ENCODE peak calls at places on chromosomes 3 and 15, in six cellular contexts. One of them, this sample, is unnamed.
A peak's percentile ranks its signal among the peaks of the same experiment; 100 is the strongest.

GRCh38 chr15:78012643-78013077 is 64.9 kb downstream of the TBC1D2B start:
- DNase-seq in A549: no peak
- DNase-seq in fibroblast of lung: no peak
- DNase-seq in B cell: no peak
- DNase-seq in astrocyte: no peak
- DNase-seq in bronchial epithelial cell: peak; percentile 80
- DNase-seq in this sample: no peak

GRCh38 chr15:86743283-86743903 is 663.7 kb downstream of the AGBL1 start:
- DNase-seq in A549: peak; percentile 10
- DNase-seq in fibroblast of lung: peak; percentile 6
- DNase-seq in B cell: no peak
- DNase-seq in astrocyte: peak; percentile 9
- DNase-seq in bronchial epithelial cell: peak; percentile 60
- DNase-seq in this sample: no peak

GRCh38 chr3:172047567-172048115 is 8.3 kb downstream of the FNDC3B start:
- DNase-seq in A549: no peak
- DNase-seq in fibroblast of lung: no peak
- DNase-seq in B cell: no peak
- DNase-seq in astrocyte: no peak
- DNase-seq in bronchial epithelial cell: no peak
- DNase-seq in this sample: no peak

GRCh38 chr3:172213168-172213567 is 173.8 kb downstream of the FNDC3B start:
- DNase-seq in A549: no peak
- DNase-seq in fibroblast of lung: peak; percentile 89
- DNase-seq in B cell: no peak
- DNase-seq in astrocyte: peak; percentile 90
- DNase-seq in bronchial epithelial cell: peak; percentile 71
- DNase-seq in this sample: peak; percentile 28

GRCh38 chr3:108106449-108106848 is 15.6 kb upstream of the CD47 start:
- DNase-seq in A549: no peak
- DNase-seq in fibroblast of lung: no peak
- DNase-seq in B cell: no peak
- DNase-seq in astrocyte: no peak
- DNase-seq in bronchial epithelial cell: no peak
- DNase-seq in this sample: no peak

GRCh38 chr3:29291982-29292363 is 11.1 kb downstream of the RBMS3 start:
- DNase-seq in A549: no peak
- DNase-seq in fibroblast of lung: no peak
- DNase-seq in B cell: no peak
- DNase-seq in astrocyte: no peak
- DNase-seq in bronchial epithelial cell: peak; percentile 18
- DNase-seq in this sample: no peak

GRCh38 chr3:170196833-170197232 is 15.3 kb upstream of the PHC3 start:
- DNase-seq in A549: no peak
- DNase-seq in fibroblast of lung: peak; percentile 39
- DNase-seq in B cell: no peak
- DNase-seq in astrocyte: peak; percentile 27
- DNase-seq in bronchial epithelial cell: peak; percentile 90
- DNase-seq in this sample: no peak

GRCh38 chr3:127675651-127676391 is 3.1 kb downstream of the ABTB1 start:
- DNase-seq in A549: no peak
- DNase-seq in fibroblast of lung: no peak
- DNase-seq in B cell: no peak
- DNase-seq in astrocyte: no peak
- DNase-seq in bronchial epithelial cell: no peak
- DNase-seq in this sample: no peak

GRCh38 chr3:134423153-134423552 is 48.9 kb upstream of the AMOTL2 start:
- DNase-seq in A549: no peak
- DNase-seq in fibroblast of lung: peak; percentile 55
- DNase-seq in B cell: no peak
- DNase-seq in astrocyte: no peak
- DNase-seq in bronchial epithelial cell: no peak
- DNase-seq in this sample: no peak

GRCh38 chr3:39910828-39911464 is 101.5 kb downstream of the MYRIP start:
- DNase-seq in A549: no peak
- DNase-seq in fibroblast of lung: peak; percentile 68
- DNase-seq in B cell: no peak
- DNase-seq in astrocyte: peak; percentile 60
- DNase-seq in bronchial epithelial cell: peak; percentile 30
- DNase-seq in this sample: no peak

GRCh38 chr3:39915027-39915426 is 105.6 kb downstream of the MYRIP start:
- DNase-seq in A549: no peak
- DNase-seq in fibroblast of lung: no peak
- DNase-seq in B cell: no peak
- DNase-seq in astrocyte: no peak
- DNase-seq in bronchial epithelial cell: no peak
- DNase-seq in this sample: no peak

GRCh38 chr3:39910135-39910534 is 100.7 kb downstream of the MYRIP start:
- DNase-seq in A549: no peak
- DNase-seq in fibroblast of lung: no peak
- DNase-seq in B cell: no peak
- DNase-seq in astrocyte: no peak
- DNase-seq in bronchial epithelial cell: no peak
- DNase-seq in this sample: no peak

GRCh38 chr3:39907981-39908380 is 98.6 kb downstream of the MYRIP start:
- DNase-seq in A549: no peak
- DNase-seq in fibroblast of lung: peak; percentile 5
- DNase-seq in B cell: no peak
- DNase-seq in astrocyte: no peak
- DNase-seq in bronchial epithelial cell: no peak
- DNase-seq in this sample: no peak

DNA sequence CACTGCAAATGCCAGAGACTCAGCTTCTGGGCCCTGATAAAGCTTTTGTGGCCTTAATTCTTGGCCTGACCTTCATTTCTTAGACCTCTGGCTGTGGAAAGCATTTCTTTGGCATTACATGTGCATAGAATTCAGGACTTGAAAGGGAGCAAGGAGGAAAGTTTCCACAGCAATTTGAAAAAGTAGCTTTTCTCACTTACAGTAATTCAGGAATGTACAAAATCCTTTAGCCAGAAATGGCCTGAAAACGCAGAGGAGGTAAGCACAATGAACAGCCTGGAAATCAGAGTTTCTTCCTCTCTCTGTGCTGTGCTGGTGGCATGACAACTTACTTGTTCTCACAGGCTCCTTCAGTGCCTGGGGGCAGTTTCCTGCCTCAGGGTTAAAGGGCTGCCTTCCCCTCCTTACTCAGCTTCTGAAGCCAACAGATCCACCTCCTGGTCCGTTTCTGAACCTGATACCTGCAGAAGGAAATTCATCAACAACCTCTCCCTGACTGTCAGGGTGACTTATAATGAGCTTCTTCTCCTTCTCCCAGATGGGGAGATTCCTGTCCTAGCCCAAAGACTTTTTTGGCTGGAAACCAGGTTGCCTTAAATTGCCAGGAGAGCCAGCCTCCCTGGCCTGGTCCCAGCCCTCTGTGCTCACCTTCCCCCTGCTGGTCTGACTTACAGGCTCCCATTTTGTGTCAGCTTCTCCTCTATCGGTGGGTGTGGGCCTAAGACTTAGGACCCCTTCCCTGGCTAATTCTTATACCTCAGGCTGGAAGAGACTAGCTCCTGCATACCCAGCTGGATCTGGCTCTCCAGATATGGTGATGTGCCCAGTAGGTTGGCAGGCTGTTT is 102.3 kb downstream of the MYRIP start:
- DNase-seq in A549: no peak
- DNase-seq in fibroblast of lung: peak; percentile 83
- DNase-seq in B cell: no peak
- DNase-seq in astrocyte: peak; percentile 77
- DNase-seq in bronchial epithelial cell: peak; percentile 33
- DNase-seq in this sample: no peak
- TF ChIP-seq CTCF in A549: no peak
- TF ChIP-seq CTCF in fibroblast of lung: no peak
- TF ChIP-seq CTCF in B cell: no peak
- TF ChIP-seq CTCF in astrocyte: no peak
- TF ChIP-seq CTCF in bronchial epithelial cell: peak; percentile 1
- TF ChIP-seq CTCF in this sample: no peak

GRCh38 chr3:49700453-49701128 is 11.2 kb downstream of the RNF123 start:
- DNase-seq in A549: no peak
- DNase-seq in fibroblast of lung: no peak
- DNase-seq in B cell: no peak
- DNase-seq in astrocyte: no peak
- DNase-seq in bronchial epithelial cell: no peak
- DNase-seq in this sample: no peak
- TF ChIP-seq CTCF in A549: no peak
- TF ChIP-seq CTCF in fibroblast of lung: no peak
- TF ChIP-seq CTCF in B cell: no peak
- TF ChIP-seq CTCF in astrocyte: no peak
- TF ChIP-seq CTCF in bronchial epithelial cell: no peak
- TF ChIP-seq CTCF in this sample: no peak

GRCh38 chr3:14288168-14288788 is 109.7 kb downstream of the LSM3 start:
- DNase-seq in A549: no peak
- DNase-seq in fibroblast of lung: no peak
- DNase-seq in B cell: no peak
- DNase-seq in astrocyte: no peak
- DNase-seq in bronchial epithelial cell: no peak
- DNase-seq in this sample: no peak

GRCh38 chr3:14290631-14291385 is 111.6 kb upstream of the SLC6A6 start:
- DNase-seq in A549: no peak
- DNase-seq in fibroblast of lung: no peak
- DNase-seq in B cell: no peak
- DNase-seq in astrocyte: no peak
- DNase-seq in bronchial epithelial cell: no peak
- DNase-seq in this sample: no peak

GRCh38 chr3:14286887-14287496 is 108.4 kb downstream of the LSM3 start:
- DNase-seq in A549: no peak
- DNase-seq in fibroblast of lung: no peak
- DNase-seq in B cell: no peak
- DNase-seq in astrocyte: no peak
- DNase-seq in bronchial epithelial cell: no peak
- DNase-seq in this sample: no peak

GRCh38 chr3:14289590-14290453 is 111.2 kb downstream of the LSM3 start:
- DNase-seq in A549: peak; percentile 60
- DNase-seq in fibroblast of lung: peak; percentile 94
- DNase-seq in B cell: no peak
- DNase-seq in astrocyte: peak; percentile 92
- DNase-seq in bronchial epithelial cell: peak; percentile 56
- DNase-seq in this sample: no peak

DNA sequence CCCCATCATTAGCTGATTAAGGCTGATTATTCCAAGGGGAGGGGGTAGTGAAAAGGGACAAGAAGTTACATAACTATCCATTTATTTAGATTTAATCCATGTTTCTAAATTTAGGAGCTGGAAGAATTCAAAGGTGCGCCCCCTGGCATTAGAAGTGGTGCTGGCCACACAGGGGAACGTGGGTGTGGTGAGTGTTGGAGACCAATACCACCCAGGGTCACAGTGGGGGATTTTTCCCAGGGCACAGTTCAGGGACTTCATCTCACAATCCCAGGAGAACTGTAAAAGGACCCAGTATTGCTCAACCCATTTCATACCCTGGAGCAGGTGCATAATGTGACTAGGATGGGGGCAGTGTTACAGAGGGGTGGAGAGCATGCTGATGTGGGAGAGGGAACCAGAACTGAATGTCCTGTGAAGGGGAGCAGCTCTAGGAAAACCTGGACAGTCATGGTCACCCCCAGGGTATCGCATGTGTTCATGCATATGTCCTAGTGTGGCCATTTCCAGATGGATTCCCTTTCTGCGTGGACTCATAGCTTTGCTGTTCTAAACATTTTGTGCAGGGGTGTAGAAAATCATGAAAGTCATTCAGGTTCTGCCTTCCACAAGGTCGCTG is 110.3 kb downstream of the LSM3 start:
- DNase-seq in A549: no peak
- DNase-seq in fibroblast of lung: no peak
- DNase-seq in B cell: no peak
- DNase-seq in astrocyte: no peak
- DNase-seq in bronchial epithelial cell: no peak
- DNase-seq in this sample: no peak
- TF ChIP-seq CTCF in A549: no peak
- TF ChIP-seq CTCF in fibroblast of lung: no peak
- TF ChIP-seq CTCF in B cell: no peak
- TF ChIP-seq CTCF in astrocyte: no peak
- TF ChIP-seq CTCF in bronchial epithelial cell: no peak
- TF ChIP-seq CTCF in this sample: no peak

GRCh38 chr3:50147861-50148260 is 7.3 kb upstream of the SEMA3F start:
- DNase-seq in A549: no peak
- DNase-seq in fibroblast of lung: no peak
- DNase-seq in B cell: no peak
- DNase-seq in astrocyte: no peak
- DNase-seq in bronchial epithelial cell: no peak
- DNase-seq in this sample: no peak

GRCh38 chr3:50147447-50147846 is 7.7 kb upstream of the SEMA3F start:
- DNase-seq in A549: no peak
- DNase-seq in fibroblast of lung: no peak
- DNase-seq in B cell: no peak
- DNase-seq in astrocyte: no peak
- DNase-seq in bronchial epithelial cell: no peak
- DNase-seq in this sample: no peak

GRCh38 chr3:50147016-50147415 is 8.1 kb upstream of the SEMA3F start:
- DNase-seq in A549: no peak
- DNase-seq in fibroblast of lung: no peak
- DNase-seq in B cell: no peak
- DNase-seq in astrocyte: no peak
- DNase-seq in bronchial epithelial cell: no peak
- DNase-seq in this sample: no peak

GRCh38 chr3:50150404-50150750 is 4.7 kb upstream of the SEMA3F start:
- DNase-seq in A549: no peak
- DNase-seq in fibroblast of lung: no peak
- DNase-seq in B cell: no peak
- DNase-seq in astrocyte: no peak
- DNase-seq in bronchial epithelial cell: no peak
- DNase-seq in this sample: no peak

DNA sequence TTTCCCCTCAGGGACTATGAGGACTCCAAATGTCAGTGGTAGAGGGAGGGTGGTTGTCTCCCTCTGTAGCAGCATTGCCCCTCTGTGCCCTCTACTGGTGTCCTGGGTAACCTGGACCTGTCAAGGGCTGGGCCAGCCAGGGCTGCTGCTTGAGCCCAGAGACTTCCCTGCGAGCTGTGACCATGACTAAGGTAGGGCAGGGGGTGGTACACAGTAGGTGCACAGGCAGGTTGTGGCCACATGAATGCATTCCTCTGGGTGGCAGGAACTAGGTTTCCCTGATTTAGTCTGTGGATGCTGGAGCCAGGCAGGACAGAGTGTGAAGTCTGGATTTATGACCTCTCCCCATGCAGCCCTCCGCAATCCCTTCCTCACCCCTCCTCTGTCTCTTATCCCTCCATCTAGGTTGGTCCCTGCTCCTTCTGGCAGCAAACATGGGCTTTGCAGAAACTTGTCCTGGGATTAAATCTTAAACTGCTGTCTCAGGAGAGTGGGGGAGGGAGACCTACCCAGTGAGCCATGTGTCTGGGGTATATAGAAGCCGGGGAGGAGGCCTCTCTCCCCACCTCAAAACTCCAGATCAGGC is 8.7 kb upstream of the SEMA3F start:
- DNase-seq in A549: no peak
- DNase-seq in fibroblast of lung: no peak
- DNase-seq in B cell: no peak
- DNase-seq in astrocyte: no peak
- DNase-seq in bronchial epithelial cell: peak; percentile 79
- DNase-seq in this sample: no peak
- TF ChIP-seq CTCF in A549: no peak
- TF ChIP-seq CTCF in fibroblast of lung: no peak
- TF ChIP-seq CTCF in B cell: no peak
- TF ChIP-seq CTCF in astrocyte: no peak
- TF ChIP-seq CTCF in bronchial epithelial cell: peak; percentile 39
- TF ChIP-seq CTCF in this sample: no peak